ENCODE peak calls at places on chromosome 4, in six cellular contexts. One of them, this sample, is unnamed.

GRCh38 chr4:122798917-122799316 is 27.7 kb upstream of the FGF2 start:
- DNase-seq in NCI-H1092: no peak
- DNase-seq in sigmoid colon: no peak
- DNase-seq in NCI-H345: no peak
- DNase-seq in T-cell: no peak
- DNase-seq in Karpas-422: no peak
- DNase-seq in this sample: no peak

GRCh38 chr4:112029642-112030235 is 115.5 kb upstream of the FAM241A start:
- DNase-seq in sigmoid colon: no peak
- DNase-seq in NCI-H1092: no peak
- DNase-seq in Karpas-422: no peak
- DNase-seq in NCI-H345: no peak
- DNase-seq in T-cell: no peak
- DNase-seq in this sample: no peak

GRCh38 chr4:99960648-99961047 is 10.6 kb upstream of the H2AZ1 start:
- DNase-seq in NCI-H345: no peak
- DNase-seq in T-cell: no peak
- DNase-seq in sigmoid colon: no peak
- DNase-seq in NCI-H1092: no peak
- DNase-seq in Karpas-422: no peak
- DNase-seq in this sample: no peak

GRCh38 chr4:98659741-98660507 is 1.5 kb upstream of the TSPAN5 start:
- DNase-seq in Karpas-422: no peak
- DNase-seq in NCI-H1092: no peak
- DNase-seq in T-cell: no peak
- DNase-seq in sigmoid colon: no peak
- DNase-seq in NCI-H345: no peak
- DNase-seq in this sample: no peak

GRCh38 chr4:138868562-138868961 is 147.0 kb upstream of the NOCT start:
- DNase-seq in T-cell: no peak
- DNase-seq in Karpas-422: no peak
- DNase-seq in NCI-H1092: no peak
- DNase-seq in NCI-H345: no peak
- DNase-seq in sigmoid colon: no peak
- DNase-seq in this sample: no peak

GRCh38 chr4:3010998-3011397 is 47.6 kb downstream of the GRK4 start:
- DNase-seq in T-cell: no peak
- DNase-seq in sigmoid colon: no peak
- DNase-seq in Karpas-422: no peak
- DNase-seq in NCI-H345: no peak
- DNase-seq in NCI-H1092: no peak
- DNase-seq in this sample: no peak

GRCh38 chr4:182671231-182671630 is 246.0 kb downstream of the DCTD start:
- DNase-seq in NCI-H1092: no peak
- DNase-seq in sigmoid colon: no peak
- DNase-seq in NCI-H345: no peak
- DNase-seq in T-cell: no peak
- DNase-seq in Karpas-422: no peak
- DNase-seq in this sample: no peak

GRCh38 chr4:158176776-158177175 is 4.0 kb upstream of the GASK1B start:
- DNase-seq in sigmoid colon: no peak
- DNase-seq in NCI-H345: no peak
- DNase-seq in Karpas-422: no peak
- DNase-seq in T-cell: no peak
- DNase-seq in NCI-H1092: no peak
- DNase-seq in this sample: no peak

GRCh38 chr4:158253350-158253980 is 43.2 kb downstream of the TMEM144 start:
- DNase-seq in NCI-H345: peak; percentile 54
- DNase-seq in T-cell: no peak
- DNase-seq in Karpas-422: peak; percentile 88
- DNase-seq in sigmoid colon: no peak
- DNase-seq in NCI-H1092: peak; percentile 47
- DNase-seq in this sample: no peak